ENCODE peak calls at places on chromosomes 12 and 14, in nine cellular contexts. P is CD8-positive, alpha-beta T cell; X is CD4-positive, alpha-beta T cell; I is Calu3; O is psoas muscle; U is ascending aorta; B is heart left ventricle; Z is choroid plexus epithelial cell; M is upper lobe of right lung. J is an unnamed sample.
A peak's percentile ranks its signal among the peaks of the same experiment; 100 is the strongest.

GRCh38 chr12:34294137-34294536 is 271.8 kb downstream of the ALG10 start:
- DNase-seq in X (no peak), P (no peak), U (no peak), I (no peak), Z (no peak), O (no peak), B (no peak), M (peak; percentile 57), J (no peak)

GRCh38 chr12:77435446-77436091 is 370.2 kb upstream of the E2F7 start:
- DNase-seq in M (no peak), B (no peak), X (no peak), Z (no peak), U (no peak), O (no peak), I (no peak), P (no peak), J (no peak)

GRCh38 chr12:52023182-52023975 is 16.6 kb downstream of the TAMALIN start:
- DNase-seq in O (peak; percentile 92), I (peak; percentile 86), B (peak; percentile 88), M (peak; percentile 95), P (peak; percentile 85), Z (peak; percentile 70), X (peak; percentile 90), U (no peak), J (peak; percentile 90)

GRCh38 chr12:53253298-53253697 is 14.8 kb upstream of the ESPL1 start:
- DNase-seq in O (peak; percentile 21), P (no peak), I (no peak), U (no peak), X (no peak), Z (no peak), B (no peak), M (peak; percentile 65), J (no peak)

GRCh38 chr12:54925319-54925718 is 59.2 kb downstream of the TESPA1 start:
- DNase-seq in X (no peak), U (no peak), B (no peak), M (no peak), Z (no peak), O (no peak), I (no peak), P (no peak), J (no peak)

GRCh38 chr14:101294136-101294535 is 267.2 kb upstream of the DIO3 start:
- DNase-seq in X (no peak), O (no peak), Z (no peak), M (no peak), P (no peak), B (no peak), U (no peak), I (no peak), J (no peak)

GRCh38 chr12:11967356-11968040 is 103.2 kb upstream of the BCL2L14 start:
- DNase-seq in X (no peak), M (no peak), U (no peak), P (no peak), O (no peak), Z (no peak), B (no peak), I (no peak), J (no peak)

GRCh38 chr12:41919025-41919424 is 225.6 kb downstream of the GXYLT1 start:
- DNase-seq in B (no peak), P (no peak), X (no peak), M (no peak), Z (no peak), I (no peak), O (no peak), U (no peak), J (no peak)

GRCh38 chr12:55745361-55746146 is 2.6 kb downstream of the GDF11 start:
- DNase-seq in M (no peak), Z (peak; percentile 38), P (no peak), B (no peak), I (no peak), X (no peak), O (no peak), U (no peak), J (peak; percentile 62)

GRCh38 chr14:101353422-101353821 is 207.9 kb upstream of the DIO3 start:
- DNase-seq in X (no peak), Z (no peak), I (no peak), M (no peak), P (no peak), B (no peak), O (no peak), U (no peak), J (no peak)

GRCh38 chr12:42468853-42469252 is 120.7 kb downstream of the PRICKLE1 start:
- DNase-seq in I (no peak), P (no peak), B (no peak), O (no peak), U (no peak), M (no peak), Z (peak; percentile 59), X (no peak), J (no peak)

GRCh38 chr12:6326316-6326959 is 15.4 kb downstream of the TNFRSF1A start:
- DNase-seq in B (peak; percentile 61), P (no peak), U (no peak), Z (peak; percentile 82), X (no peak), M (no peak), O (peak; percentile 79), I (peak; percentile 26), J (peak; percentile 43)

GRCh38 chr12:111438501-111438900 is 32.8 kb downstream of the SH2B3 start:
- DNase-seq in I (peak; percentile 80), B (peak; percentile 45), X (peak; percentile 56), Z (peak; percentile 67), U (no peak), M (no peak), P (peak; percentile 58), O (no peak), J (no peak)

GRCh38 chr12:3320881-3321509 is 170.0 kb upstream of the PRMT8 start:
- DNase-seq in X (no peak), I (no peak), U (no peak), O (no peak), Z (no peak), B (no peak), P (no peak), M (no peak), J (no peak)

GRCh38 chr14:99781091-99781490 is 12.1 kb upstream of the EML1 start:
- DNase-seq in I (no peak), O (no peak), B (no peak), X (no peak), P (no peak), Z (no peak), M (no peak), U (no peak), J (no peak)

GRCh38 chr14:70514168-70515069 is 20.4 kb downstream of the ADAM20 start:
- DNase-seq in I (no peak), U (no peak), Z (no peak), P (no peak), B (no peak), O (no peak), X (no peak), M (no peak), J (no peak)

GRCh38 chr14:56995010-56995409 is 184.7 kb upstream of the OTX2 start:
- DNase-seq in O (no peak), U (no peak), B (no peak), X (no peak), Z (no peak), P (no peak), I (no peak), M (no peak), J (no peak)

GRCh38 chr14:101511199-101511598 is 50.1 kb upstream of the DIO3 start:
- DNase-seq in M (no peak), O (no peak), U (no peak), I (no peak), Z (no peak), P (no peak), X (no peak), B (no peak), J (no peak)

GRCh38 chr12:49641748-49642369 is 18.5 kb downstream of the PRPF40B start:
- DNase-seq in I (no peak), O (no peak), U (no peak), P (no peak), B (no peak), Z (no peak), M (no peak), X (no peak), J (no peak)

DNA sequence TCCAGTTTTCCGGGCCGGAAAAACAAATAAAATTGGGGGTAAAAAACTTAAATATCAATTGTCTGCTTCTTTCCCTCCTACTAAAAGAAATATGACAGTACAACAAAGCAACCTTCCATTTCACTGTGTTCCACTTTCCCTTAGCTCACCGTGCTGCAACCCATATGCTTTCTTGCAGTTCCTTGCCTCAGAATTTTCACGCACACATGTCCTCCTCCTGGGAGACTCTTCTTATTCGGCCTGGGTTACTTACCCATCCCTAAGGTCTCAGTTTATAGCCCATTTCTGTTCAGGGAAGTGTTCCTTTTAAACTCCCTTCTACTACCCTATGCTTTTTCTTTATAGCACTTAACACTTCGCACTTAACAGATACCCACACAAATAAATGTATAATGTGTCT is 4.5 kb upstream of the MAGOHB start:
- DNase-seq in P (no peak), X (no peak), I (no peak), M (no peak), B (no peak), O (no peak), Z (no peak), U (no peak), J (no peak)
- TF ChIP-seq CTCF in P (no peak), X (no peak), I (no peak), M (no peak), B (no peak), O (no peak), Z (no peak), U (no peak), J (no peak)

DNA sequence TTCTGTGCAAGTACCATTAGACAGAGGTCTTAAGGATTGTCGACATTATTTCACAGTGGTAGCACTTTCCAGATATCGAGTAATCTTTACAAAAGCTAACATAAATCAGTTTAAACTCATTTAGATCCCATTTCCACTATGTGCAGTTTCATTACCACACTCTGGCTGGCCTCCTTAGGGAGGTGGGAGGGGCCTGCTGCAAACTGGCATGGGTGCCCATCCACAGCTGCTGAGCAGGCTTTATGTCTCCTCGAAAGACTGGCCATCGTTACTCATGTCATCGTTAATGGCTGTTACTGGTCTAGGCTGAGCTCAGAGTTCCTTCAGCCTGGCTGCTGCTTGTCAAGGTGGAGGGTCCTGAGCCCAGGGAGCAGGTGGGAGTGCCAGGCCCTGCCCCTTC is 68.4 kb downstream of the FBXW8 start:
- DNase-seq in P (no peak), Z (no peak), B (no peak), U (no peak), O (no peak), I (no peak), M (no peak), X (no peak), J (no peak)
- TF ChIP-seq CTCF in P (no peak), Z (no peak), B (no peak), U (no peak), O (no peak), I (no peak), M (no peak), X (no peak), J (no peak)

GRCh38 chr12:116955382-116956021 is 44.8 kb downstream of the FBXW8 start:
- DNase-seq in Z (peak; percentile 71), X (no peak), U (no peak), P (no peak), O (no peak), M (peak; percentile 71), B (no peak), I (peak; percentile 72), J (no peak)
- TF ChIP-seq CTCF in Z (peak; percentile 38), X (no peak), U (no peak), P (no peak), O (peak; percentile 33), M (no peak), B (no peak), I (no peak), J (no peak)

DNA sequence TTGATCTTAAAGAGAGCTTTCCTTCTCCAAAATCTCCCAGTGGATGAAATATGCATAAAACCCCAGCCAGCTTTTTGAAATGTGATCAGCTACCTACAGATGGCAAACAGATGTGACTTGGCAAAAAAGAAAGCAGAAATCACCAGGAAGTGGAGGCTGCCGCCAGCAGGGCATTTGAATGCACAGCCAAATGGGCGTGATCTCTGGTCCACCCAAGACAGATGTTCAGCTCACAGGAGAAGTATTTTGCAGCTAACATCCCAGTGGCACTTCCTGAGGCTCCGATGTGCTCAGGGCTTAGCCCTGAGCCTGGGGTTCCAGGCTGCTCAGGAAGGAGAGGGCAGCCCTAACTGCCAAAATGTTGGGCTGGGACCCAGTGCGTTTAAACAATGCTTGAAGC is 78.2 kb downstream of the LGMN start:
- DNase-seq in U (no peak), B (no peak), I (no peak), O (no peak), Z (peak; percentile 74), X (no peak), P (no peak), M (no peak), J (no peak)
- TF ChIP-seq CTCF in U (no peak), B (no peak), I (no peak), O (no peak), Z (peak; percentile 56), X (no peak), P (no peak), M (no peak), J (no peak)

J was measured in progenitor cell of endocrine pancreas.